ENCODE peak calls at places on chromosomes 3 and 15, in eight cellular contexts. P is GM23248, R is OCI-LY7, O is MM.1S, Y is Karpas-422, E is GM23338, T is HCT116, H is hepatocyte. N is an unnamed sample.

GRCh38 chr3:174295336-174295735 is 563.8 kb upstream of the NAALADL2 start:
- DNase-seq in E (no peak), Y (no peak), R (no peak), P (no peak), T (no peak), H (no peak), O (no peak), N (no peak)

GRCh38 chr3:192795021-192795420 is 67.7 kb upstream of the FGF12 start:
- DNase-seq in P (no peak), R (no peak), Y (no peak), E (no peak), H (no peak), T (no peak), O (no peak), N (no peak)

GRCh38 chr3:10845839-10846656 is 30.0 kb downstream of the SLC6A11 start:
- DNase-seq in E (no peak), O (peak; percentile 42), T (no peak), P (no peak), Y (peak; percentile 76), R (peak; percentile 16), H (no peak), N (no peak)

GRCh38 chr15:99755692-99756409 is 22.6 kb upstream of the LYSMD4 start:
- DNase-seq in H (peak; percentile 83), P (peak; percentile 76), R (peak; percentile 66), E (peak; percentile 83), T (peak; percentile 56), Y (peak; percentile 89), O (peak; percentile 69), N (peak; percentile 84)

GRCh38 chr3:166570136-166570535 is 732.9 kb upstream of the BCHE start:
- DNase-seq in P (no peak), T (no peak), O (peak; percentile 77), Y (no peak), H (no peak), R (no peak), E (no peak), N (no peak)

GRCh38 chr3:172273378-172273777 is 174.9 kb downstream of the GHSR start:
- DNase-seq in O (no peak), H (no peak), T (no peak), P (no peak), Y (no peak), E (no peak), R (no peak), N (no peak)

GRCh38 chr15:57496946-57497944 is 94.5 kb upstream of the MYZAP start:
- DNase-seq in O (no peak), E (no peak), H (peak; percentile 68), T (no peak), P (no peak), R (no peak), Y (no peak), N (peak; percentile 67)

GRCh38 chr15:37360724-37361123 is 260.4 kb upstream of the MEIS2 start:
- DNase-seq in R (no peak), H (no peak), T (no peak), Y (no peak), P (no peak), E (no peak), O (no peak), N (no peak)

GRCh38 chr3:127417709-127418559 is 130.1 kb upstream of the PRR20G start:
- DNase-seq in O (no peak), T (no peak), P (peak; percentile 51), R (no peak), H (no peak), Y (no peak), E (no peak), N (no peak)

GRCh38 chr3:127747751-127748521 is 74.4 kb downstream of the MGLL start:
- DNase-seq in O (no peak), E (no peak), H (peak; percentile 34), Y (no peak), T (no peak), P (peak; percentile 97), R (no peak), N (peak; percentile 92)

GRCh38 chr15:92811514-92811913 is 88.6 kb upstream of the CHD2 start:
- DNase-seq in R (peak; percentile 49), E (no peak), O (peak; percentile 46), H (peak; percentile 43), T (no peak), P (no peak), Y (no peak), N (peak; percentile 61)

GRCh38 chr3:13022348-13023250 is 50.6 kb downstream of the IQSEC1 start:
- DNase-seq in R (peak; percentile 75), Y (peak; percentile 49), T (no peak), H (peak; percentile 81), E (peak; percentile 62), O (no peak), P (peak; percentile 75), N (peak; percentile 75)

GRCh38 chr3:128322030-128323022 is 144.4 kb downstream of the DNAJB8 start:
- DNase-seq in Y (peak; percentile 79), P (peak; percentile 47), R (peak; percentile 43), T (no peak), E (peak; percentile 79), O (peak; percentile 11), H (no peak), N (peak; percentile 25)

GRCh38 chr15:58771621-58772235 is 626 bp downstream of the MINDY2 start:
- DNase-seq in P (peak; percentile 58), O (no peak), Y (peak; percentile 51), R (peak; percentile 22), T (no peak), E (peak; percentile 78), H (peak; percentile 65), N (peak; percentile 35)

GRCh38 chr15:69862540-69862939 is 235.2 kb downstream of the TLE3 start:
- DNase-seq in E (no peak), T (no peak), H (no peak), Y (no peak), O (no peak), R (no peak), P (no peak), N (peak; percentile 11)

GRCh38 chr3:169328471-169328870 is 335.0 kb downstream of the MECOM start:
- DNase-seq in Y (no peak), P (no peak), R (no peak), O (no peak), E (no peak), H (no peak), T (no peak), N (no peak)

GRCh38 chr15:75202251-75203016 is 752 bp downstream of the C15orf39 start:
- DNase-seq in O (peak; percentile 82), H (peak; percentile 90), Y (peak; percentile 94), T (no peak), P (peak; percentile 95), E (peak; percentile 61), R (peak; percentile 93), N (peak; percentile 62)

GRCh38 chr15:44298878-44299277 is 10.4 kb downstream of the GOLM2 start:
- DNase-seq in E (peak; percentile 75), T (peak; percentile 26), H (no peak), R (peak; percentile 18), O (no peak), Y (peak; percentile 60), P (peak; percentile 22), N (peak; percentile 58)

GRCh38 chr15:44295909-44296420 is 7.4 kb downstream of the GOLM2 start:
- DNase-seq in H (no peak), Y (peak; percentile 48), R (no peak), P (no peak), E (no peak), T (no peak), O (peak; percentile 38), N (no peak)

GRCh38 chr15:44300567-44300966 is 12.0 kb downstream of the GOLM2 start:
- DNase-seq in Y (peak; percentile 71), O (no peak), T (no peak), E (no peak), P (no peak), R (peak; percentile 25), H (no peak), N (no peak)

GRCh38 chr15:44299997-44300396 is 11.5 kb downstream of the GOLM2 start:
- DNase-seq in O (no peak), P (no peak), T (no peak), H (no peak), Y (peak; percentile 41), E (no peak), R (no peak), N (no peak)

DNA sequence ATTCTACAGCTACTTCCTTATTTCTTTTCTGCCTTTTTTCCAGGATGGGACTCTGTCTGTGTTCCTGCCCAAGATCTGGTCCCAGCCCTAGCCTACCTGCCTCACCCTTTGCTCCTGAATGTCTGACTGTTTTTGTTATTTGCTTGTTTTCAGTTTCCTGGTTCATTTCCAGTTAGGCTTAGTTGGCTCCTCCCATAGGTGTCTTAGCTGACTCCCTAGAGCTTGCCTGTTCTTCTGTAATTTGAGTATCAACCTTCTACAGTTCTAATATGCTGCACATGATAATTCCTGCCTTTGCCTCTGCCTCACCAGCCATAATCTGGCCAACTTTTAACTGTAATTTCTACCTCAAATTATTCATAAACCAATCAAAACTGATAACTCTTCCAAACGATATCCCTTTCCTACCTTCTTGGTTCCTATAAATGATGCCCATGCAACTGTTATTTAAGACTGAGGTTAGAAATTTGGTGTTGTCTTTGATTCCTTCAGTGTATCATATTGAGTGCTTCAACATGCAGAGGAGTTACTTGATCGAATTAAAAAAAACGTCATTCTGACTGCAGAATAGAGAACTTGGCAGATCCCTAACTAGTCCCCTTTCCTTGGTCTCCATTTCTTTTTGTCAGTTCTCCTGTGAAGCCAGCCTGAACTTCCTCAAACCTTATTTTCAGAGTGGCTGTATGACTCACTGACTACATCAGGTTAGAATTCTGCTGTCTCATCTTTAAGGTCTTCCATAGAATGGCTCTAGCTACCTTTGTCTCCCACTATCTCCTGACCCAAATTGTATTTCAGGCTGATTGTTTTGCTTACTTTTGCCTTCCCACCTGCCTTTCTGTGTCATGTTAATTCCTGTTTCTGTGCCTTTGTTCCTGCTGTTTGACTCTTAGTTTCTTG is 8.4 kb downstream of the GOLM2 start:
- DNase-seq in H (peak; percentile 36), P (peak; percentile 71), R (no peak), E (peak; percentile 33), O (no peak), Y (peak; percentile 83), T (peak; percentile 40), N (peak; percentile 81)
- H3K27ac ChIP-seq in H (peak overlapping the region; percentile 72), P (peak overlapping the region; percentile 68), R (no peak overlapping the region), E (peak overlapping the region; percentile 41), O (peak overlapping the region; percentile 21), Y (peak overlapping the region; percentile 91), T (peak overlapping the region; percentile 82), N (peak overlapping the region; percentile 88)

GRCh38 chr3:31254483-31254882 is 278.2 kb upstream of the STT3B start:
- DNase-seq in R (no peak), O (no peak), P (no peak), E (no peak), T (no peak), Y (no peak), H (no peak), N (no peak)
- H3K9me2 ChIP-seq in R (no peaks in the 10 kb centered on the region), O (no peaks in the 10 kb centered on the region), P (no peaks in the 10 kb centered on the region), E (peaks cover 13% of the 10 kb centered on the region), T (no peaks in the 10 kb centered on the region), Y (no peaks in the 10 kb centered on the region), H (no peaks in the 10 kb centered on the region), N (no peaks in the 10 kb centered on the region)

GRCh38 chr3:122589297-122589696 is 11.8 kb downstream of the PARP15 start:
- DNase-seq in H (no peak), Y (peak; percentile 57), E (no peak), P (no peak), O (no peak), T (no peak), R (peak; percentile 27), N (no peak)
- H3K27ac ChIP-seq in H (no peak overlapping the region), Y (peak overlapping the region; percentile 46), E (no peak overlapping the region), P (no peak overlapping the region), O (no peak overlapping the region), T (no peak overlapping the region), R (no peak overlapping the region), N (no peak overlapping the region)

DNA sequence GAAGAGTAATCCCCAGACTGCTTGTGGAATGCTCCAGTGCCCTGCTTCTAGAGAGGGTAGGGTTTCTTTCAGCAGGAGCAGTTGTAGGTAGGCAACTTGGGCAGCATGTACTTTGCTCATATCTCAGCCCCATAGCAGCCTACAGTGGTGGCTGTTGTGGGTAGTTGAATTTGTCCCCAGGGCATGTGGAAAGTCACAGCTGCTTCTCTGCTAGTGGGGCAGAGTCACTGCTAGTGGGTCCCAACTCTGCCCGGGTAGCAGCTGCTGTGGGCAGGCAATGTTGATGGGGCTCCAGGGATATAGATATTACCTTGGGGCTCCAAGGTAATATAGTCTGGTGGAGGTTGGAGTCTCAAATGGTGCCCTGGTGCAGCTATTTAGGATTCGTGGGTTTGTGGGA is 174.5 kb downstream of the OTOL1 start:
- DNase-seq in Y (no peak), P (no peak), H (no peak), E (no peak), O (no peak), R (no peak), T (no peak), N (no peak)
- H3K9me2 ChIP-seq in Y (no peaks in the 10 kb centered on the region), P (no peaks in the 10 kb centered on the region), H (no peaks in the 10 kb centered on the region), E (no peaks in the 10 kb centered on the region), O (no peaks in the 10 kb centered on the region), R (no peaks in the 10 kb centered on the region), T (no peaks in the 10 kb centered on the region), N (no peaks in the 10 kb centered on the region)

N was measured in PC-3.